ENCODE peak calls at places on chromosomes 4 and X, in ten cellular contexts. X, U, A, H, K, Q, L, N, C and Z are unnamed samples.

GRCh38 chrX:23331701-23332100 is 2.9 kb upstream of the PTCHD1 start:
- DNase-seq in K (no peak), L (no peak), N (no peak), C (no peak), Q (no peak), H (no peak), U (no peak), X (peak; percentile 47), A (no peak), Z (no peak)

GRCh38 chr4:121658125-121658524 is 38.7 kb downstream of the ANXA5 start:
- DNase-seq in C (no peak), H (no peak), L (no peak), U (no peak), N (no peak), Q (no peak), A (no peak), X (no peak), K (no peak), Z (no peak)

GRCh38 chr4:168637872-168638756 is 141.3 kb downstream of the PALLD start:
- DNase-seq in C (no peak), X (no peak), L (no peak), H (no peak), A (no peak), Q (no peak), K (no peak), U (no peak), N (no peak), Z (no peak)

GRCh38 chr4:8702020-8702495 is 109.5 kb downstream of the CPZ start:
- DNase-seq in U (no peak), X (no peak), A (no peak), K (no peak), L (no peak), C (peak; percentile 41), Q (no peak), N (no peak), H (no peak), Z (no peak)

GRCh38 chrX:50594788-50595187 is 124.2 kb upstream of the DGKK start:
- DNase-seq in X (peak; percentile 90), L (no peak), A (no peak), U (no peak), N (no peak), C (no peak), Q (no peak), K (no peak), H (no peak), Z (no peak)

GRCh38 chr4:47160095-47160494 is 128.7 kb downstream of the GABRB1 start:
- DNase-seq in C (no peak), A (no peak), K (no peak), H (no peak), Q (no peak), X (no peak), U (no peak), N (no peak), L (no peak), Z (no peak)

GRCh38 chr4:87326460-87326859 is 3.8 kb upstream of the HSD17B13 start:
- DNase-seq in L (no peak), X (no peak), U (no peak), A (no peak), H (no peak), N (no peak), Q (no peak), K (no peak), C (no peak), Z (no peak)

GRCh38 chr4:184267673-184268573 is 50.2 kb upstream of the ENPP6 start:
- DNase-seq in L (peak; percentile 70), Q (peak; percentile 55), N (no peak), U (peak; percentile 37), X (peak; percentile 33), H (peak; percentile 95), A (peak; percentile 78), K (peak; percentile 67), C (no peak), Z (peak; percentile 82)

GRCh38 chrX:77014655-77015377 is 432.4 kb upstream of the FGF16 start:
- DNase-seq in U (no peak), X (peak; percentile 92), K (no peak), Q (no peak), A (no peak), L (no peak), C (no peak), H (no peak), N (no peak), Z (no peak)

GRCh38 chr4:88858752-88859151 is 161.1 kb upstream of the NAP1L5 start:
- DNase-seq in L (no peak), N (peak; percentile 23), H (no peak), K (no peak), X (no peak), C (no peak), U (no peak), Q (no peak), A (no peak), Z (no peak)

GRCh38 chr4:52038109-52038912 is at the start of gene SGCB:
- DNase-seq in Q (peak; percentile 73), H (peak; percentile 62), L (peak; percentile 66), X (peak; percentile 63), K (peak; percentile 72), U (peak; percentile 37), A (peak; percentile 80), C (peak; percentile 78), N (peak; percentile 80), Z (peak; percentile 19)

GRCh38 chr4:85548841-85549240 is 73.9 kb downstream of the ARHGAP24 start:
- DNase-seq in N (no peak), H (no peak), X (no peak), U (no peak), L (no peak), A (no peak), K (no peak), Q (no peak), C (no peak), Z (no peak)

GRCh38 chr4:119152741-119153140 is 17.1 kb downstream of the MYOZ2 start:
- DNase-seq in K (no peak), Q (no peak), N (no peak), C (no peak), L (no peak), U (no peak), X (no peak), A (no peak), H (no peak), Z (no peak)
- H3K4me1 ChIP-seq in K (no peaks in the 10 kb centered on the region), Q (no peaks in the 10 kb centered on the region), N (peaks cover 5% of the 10 kb centered on the region), C (no peaks in the 10 kb centered on the region), L (no peaks in the 10 kb centered on the region), U (no peaks in the 10 kb centered on the region), X (no peaks in the 10 kb centered on the region), A (no peaks in the 10 kb centered on the region), H (no peaks in the 10 kb centered on the region), Z (no peaks in the 10 kb centered on the region)

DNA sequence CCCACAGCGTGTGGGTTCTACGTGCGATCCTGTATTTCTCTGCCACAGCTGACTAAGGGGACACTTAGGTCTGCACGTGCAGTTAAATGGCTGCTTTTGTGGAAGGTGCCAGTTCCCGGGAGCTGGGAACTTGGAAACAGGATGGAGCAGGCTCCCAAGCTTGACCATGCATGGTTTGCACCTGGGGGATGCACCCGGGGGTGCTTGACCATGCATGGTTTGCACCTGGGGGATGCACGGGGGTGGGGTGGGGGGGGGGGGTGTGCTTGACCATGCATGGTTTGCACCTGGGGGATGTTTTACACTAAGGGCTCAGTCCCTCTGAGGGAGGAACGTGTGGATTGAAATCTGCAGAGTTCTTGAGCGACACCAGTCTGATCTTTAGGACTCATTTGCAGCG is 5.7 kb downstream of the WFS1 start:
- DNase-seq in U (no peak), X (no peak), L (no peak), A (no peak), H (no peak), Q (no peak), N (no peak), C (no peak), K (no peak), Z (no peak)
- H3K4me1 ChIP-seq in U (peaks cover 23% of the 10 kb centered on the region), X (no peaks in the 10 kb centered on the region), L (peaks cover 14% of the 10 kb centered on the region), A (no peaks in the 10 kb centered on the region), H (peaks cover 11% of the 10 kb centered on the region), Q (peaks cover 5% of the 10 kb centered on the region), N (peaks cover 91% of the 10 kb centered on the region), C (peaks cover 83% of the 10 kb centered on the region), K (peaks cover 15% of the 10 kb centered on the region), Z (peaks cover 34% of the 10 kb centered on the region)

GRCh38 chrX:129653181-129653984 is 1.4 kb downstream of the APLN start:
- DNase-seq in Q (no peak), U (no peak), K (no peak), H (no peak), N (no peak), A (no peak), C (no peak), X (no peak), L (no peak), Z (no peak)
- H3K4me1 ChIP-seq in Q (peaks cover 7% of the 10 kb centered on the region), U (peaks cover 7% of the 10 kb centered on the region), K (peaks cover 5% of the 10 kb centered on the region), H (peaks cover 9% of the 10 kb centered on the region), N (no peaks in the 10 kb centered on the region), A (no peaks in the 10 kb centered on the region), C (peaks cover 16% of the 10 kb centered on the region), X (no peaks in the 10 kb centered on the region), L (peaks cover 9% of the 10 kb centered on the region), Z (peaks cover 9% of the 10 kb centered on the region)

GRCh38 chrX:65671966-65672365 is 4.5 kb downstream of the MSN start:
- DNase-seq in C (no peak), K (no peak), H (no peak), Q (no peak), X (no peak), U (no peak), A (no peak), L (no peak), N (no peak), Z (no peak)
- H3K4me1 ChIP-seq in C (peaks cover 62% of the 10 kb centered on the region), K (peaks cover 54% of the 10 kb centered on the region), H (peaks cover 53% of the 10 kb centered on the region), Q (peaks cover 41% of the 10 kb centered on the region), X (peaks cover 2% of the 10 kb centered on the region), U (peaks cover 76% of the 10 kb centered on the region), A (peaks cover 2% of the 10 kb centered on the region), L (no peaks in the 10 kb centered on the region), N (no peaks in the 10 kb centered on the region), Z (peaks cover 14% of the 10 kb centered on the region)

GRCh38 chrX:19860571-19860970 is 26.8 kb downstream of the SH3KBP1 start:
- DNase-seq in Q (no peak), K (no peak), C (no peak), X (no peak), H (no peak), A (no peak), L (no peak), U (no peak), N (no peak), Z (no peak)
- H3K4me1 ChIP-seq in Q (peaks cover 36% of the 10 kb centered on the region), K (peaks cover 36% of the 10 kb centered on the region), C (no peaks in the 10 kb centered on the region), X (no peaks in the 10 kb centered on the region), H (peaks cover 22% of the 10 kb centered on the region), A (no peaks in the 10 kb centered on the region), L (no peaks in the 10 kb centered on the region), U (peaks cover 7% of the 10 kb centered on the region), N (no peaks in the 10 kb centered on the region), Z (no peaks in the 10 kb centered on the region)

GRCh38 chr4:76990288-76991080 is 40.9 kb downstream of the SEPTIN11 start:
- DNase-seq in K (no peak), N (no peak), U (no peak), X (peak; percentile 59), A (no peak), C (no peak), L (no peak), H (no peak), Q (no peak), Z (no peak)
- H3K4me1 ChIP-seq in K (peaks cover 74% of the 10 kb centered on the region), N (peaks cover 11% of the 10 kb centered on the region), U (no peaks in the 10 kb centered on the region), X (peaks cover 22% of the 10 kb centered on the region), A (peaks cover 3% of the 10 kb centered on the region), C (peaks cover 3% of the 10 kb centered on the region), L (peaks cover 14% of the 10 kb centered on the region), H (peaks cover 59% of the 10 kb centered on the region), Q (peaks cover 56% of the 10 kb centered on the region), Z (no peaks in the 10 kb centered on the region)